ENCODE peak calls at places on chromosome 18, in five cellular contexts. One of them, this sample, is unnamed.
A peak's percentile ranks its signal among the peaks of the same experiment; 100 is the strongest.

GRCh38 chr18:7334973-7335568 is 104.2 kb downstream of the LRRC30 start:
- DNase-seq in natural killer cell: no peak
- DNase-seq in EL: no peak
- DNase-seq in amygdala: no peak
- DNase-seq in NCI-H345: no peak
- DNase-seq in this sample: no peak

GRCh38 chr18:8998481-8999217 is 103.8 kb upstream of the NDUFV2 start:
- DNase-seq in natural killer cell: no peak
- DNase-seq in EL: peak; percentile 43
- DNase-seq in amygdala: no peak
- DNase-seq in NCI-H345: no peak
- DNase-seq in this sample: no peak

GRCh38 chr18:63365909-63366269 is 1.1 kb downstream of the KDSR start:
- DNase-seq in natural killer cell: no peak
- DNase-seq in EL: peak; percentile 37
- DNase-seq in amygdala: no peak
- DNase-seq in NCI-H345: no peak
- DNase-seq in this sample: peak; percentile 9

GRCh38 chr18:77714716-77715115 is 465.1 kb downstream of the GALR1 start:
- DNase-seq in natural killer cell: no peak
- DNase-seq in EL: no peak
- DNase-seq in amygdala: no peak
- DNase-seq in NCI-H345: no peak
- DNase-seq in this sample: no peak

GRCh38 chr18:68840554-68841263 is 42.8 kb downstream of the CCDC102B start:
- DNase-seq in natural killer cell: no peak
- DNase-seq in EL: peak; percentile 91
- DNase-seq in amygdala: no peak
- DNase-seq in NCI-H345: no peak
- DNase-seq in this sample: no peak

GRCh38 chr18:77320960-77321559 is 71.4 kb downstream of the GALR1 start:
- DNase-seq in natural killer cell: no peak
- DNase-seq in EL: no peak
- DNase-seq in amygdala: no peak
- DNase-seq in NCI-H345: peak; percentile 32
- DNase-seq in this sample: no peak

GRCh38 chr18:79863946-79864725 is 66.4 kb downstream of the KCNG2 start:
- DNase-seq in natural killer cell: no peak
- DNase-seq in EL: no peak
- DNase-seq in amygdala: no peak
- DNase-seq in NCI-H345: no peak
- DNase-seq in this sample: no peak

GRCh38 chr18:58232674-58233073 is 188.6 kb downstream of the NEDD4L start:
- DNase-seq in natural killer cell: no peak
- DNase-seq in EL: no peak
- DNase-seq in amygdala: no peak
- DNase-seq in NCI-H345: no peak
- DNase-seq in this sample: no peak

This sample was measured in GM12865.